ENCODE peak calls at places on chromosomes 11 and 22, in eight cellular contexts. J, L, A, H, V, Z, D and B are unnamed samples.

GRCh38 chr22:27518583-27519437 is 282.7 kb downstream of the MN1 start:
- DNase-seq in V (no peak), J (no peak), L (no peak), A (no peak), H (no peak), Z (no peak), D (no peak), B (no peak)

GRCh38 chr11:120339394-120339890 is 3.2 kb downstream of the ARHGEF12 start:
- DNase-seq in J (peak), L (no peak), Z (no peak), V (no peak), H (peak), A (no peak), D (peak), B (peak)

GRCh38 chr22:17085277-17086091 is 684 bp downstream of the IL17RA start:
- DNase-seq in J (no peak), A (peak), V (no peak), D (peak), H (peak), L (peak), Z (peak), B (no peak)

GRCh38 chr11:72111803-72112540 is 523 bp downstream of the ANAPC15 start:
- DNase-seq in L (peak), A (peak), D (peak), H (peak), V (peak), J (peak), Z (peak), B (peak)

GRCh38 chr11:36056160-36056751 is 112.4 kb downstream of the LDLRAD3 start:
- DNase-seq in H (peak), V (no peak), J (peak), L (no peak), D (peak), A (no peak), Z (peak), B (peak)

GRCh38 chr22:42375982-42376381 is 56.2 kb downstream of the NFAM1 start:
- DNase-seq in D (no peak), H (no peak), Z (no peak), L (peak), A (no peak), J (no peak), V (no peak), B (no peak)

GRCh38 chr22:39204216-39204615 is 40.6 kb downstream of the PDGFB start:
- DNase-seq in L (no peak), H (no peak), J (no peak), V (no peak), D (no peak), Z (no peak), A (no peak), B (no peak)

GRCh38 chr22:39135092-39135896 is 17.2 kb downstream of the CBX7 start:
- DNase-seq in A (no peak), H (peak), J (peak), V (no peak), Z (peak), L (no peak), D (peak), B (peak)

GRCh38 chr11:128789497-128790080 is 77.5 kb downstream of the KCNJ1 start:
- DNase-seq in D (peak), H (no peak), V (peak), J (no peak), A (no peak), Z (no peak), L (no peak), B (no peak)

GRCh38 chr11:84558085-84558905 is 1068.8 kb downstream of the DLG2 start:
- DNase-seq in V (peak), L (no peak), A (no peak), J (peak), Z (peak), H (peak), D (peak), B (peak)